ENCODE peak calls at places on chromosomes 3 and 15, in ten cellular contexts. One of them, this sample, is unnamed. For H3K9me3, the result is how much of the 10 kb centered on the place peaks cover.

GRCh38 chr15:83380682-83381081 is 66.5 kb upstream of the SH3GL3 start:
- DNase-seq in uterus: no peak
- DNase-seq in testis: peak
- DNase-seq in esophagus squamous epithelium: no peak
- DNase-seq in T-helper 17 cell: no peak
- DNase-seq in A549: peak
- DNase-seq in cardiac muscle cell: peak
- DNase-seq in heart left ventricle: peak
- DNase-seq in stomach: no peak
- DNase-seq in body of pancreas: peak
- DNase-seq in this sample: peak

GRCh38 chr3:39415983-39416382 is 9.5 kb downstream of the RPSA start:
- DNase-seq in heart left ventricle: no peak
- DNase-seq in esophagus squamous epithelium: no peak
- DNase-seq in stomach: no peak
- DNase-seq in body of pancreas: no peak
- DNase-seq in A549: no peak
- DNase-seq in testis: no peak
- DNase-seq in cardiac muscle cell: no peak
- DNase-seq in uterus: no peak
- DNase-seq in T-helper 17 cell: no peak
- DNase-seq in this sample: no peak

GRCh38 chr3:36494461-36495109 is 114.3 kb downstream of the STAC start:
- DNase-seq in A549: no peak
- DNase-seq in testis: no peak
- DNase-seq in T-helper 17 cell: no peak
- DNase-seq in uterus: no peak
- DNase-seq in stomach: no peak
- DNase-seq in cardiac muscle cell: no peak
- DNase-seq in body of pancreas: peak
- DNase-seq in heart left ventricle: no peak
- DNase-seq in esophagus squamous epithelium: no peak
- DNase-seq in this sample: no peak

GRCh38 chr3:48414376-48415250 is 15.3 kb downstream of the PLXNB1 start:
- DNase-seq in testis: no peak
- DNase-seq in stomach: no peak
- DNase-seq in T-helper 17 cell: no peak
- DNase-seq in body of pancreas: no peak
- DNase-seq in A549: no peak
- DNase-seq in heart left ventricle: peak
- DNase-seq in esophagus squamous epithelium: no peak
- DNase-seq in uterus: no peak
- DNase-seq in cardiac muscle cell: no peak
- DNase-seq in this sample: no peak

GRCh38 chr15:100687532-100688215 is 85.3 kb downstream of the ASB7 start:
- DNase-seq in body of pancreas: no peak
- DNase-seq in cardiac muscle cell: no peak
- DNase-seq in esophagus squamous epithelium: no peak
- DNase-seq in T-helper 17 cell: no peak
- DNase-seq in testis: no peak
- DNase-seq in A549: no peak
- DNase-seq in uterus: peak
- DNase-seq in stomach: no peak
- DNase-seq in heart left ventricle: no peak
- DNase-seq in this sample: no peak

GRCh38 chr3:63625161-63625560 is 27.3 kb upstream of the SNTN start:
- DNase-seq in cardiac muscle cell: peak
- DNase-seq in stomach: no peak
- DNase-seq in uterus: no peak
- DNase-seq in A549: no peak
- DNase-seq in esophagus squamous epithelium: no peak
- DNase-seq in body of pancreas: no peak
- DNase-seq in heart left ventricle: no peak
- DNase-seq in T-helper 17 cell: no peak
- DNase-seq in testis: no peak
- DNase-seq in this sample: no peak

GRCh38 chr15:63287109-63287508 is 9.7 kb downstream of the APH1B start:
- DNase-seq in stomach: no peak
- DNase-seq in T-helper 17 cell: no peak
- DNase-seq in esophagus squamous epithelium: no peak
- DNase-seq in cardiac muscle cell: no peak
- DNase-seq in body of pancreas: no peak
- DNase-seq in testis: no peak
- DNase-seq in heart left ventricle: no peak
- DNase-seq in A549: no peak
- DNase-seq in uterus: no peak
- DNase-seq in this sample: no peak

GRCh38 chr3:11136116-11136515 is 18.2 kb upstream of the HRH1 start:
- DNase-seq in T-helper 17 cell: no peak
- DNase-seq in body of pancreas: no peak
- DNase-seq in A549: no peak
- DNase-seq in cardiac muscle cell: no peak
- DNase-seq in esophagus squamous epithelium: no peak
- DNase-seq in testis: no peak
- DNase-seq in heart left ventricle: no peak
- DNase-seq in stomach: no peak
- DNase-seq in uterus: no peak
- DNase-seq in this sample: no peak

GRCh38 chr3:25664066-25664809 is 469 bp downstream of the TOP2B start:
- DNase-seq in stomach: peak
- DNase-seq in testis: peak
- DNase-seq in esophagus squamous epithelium: peak
- DNase-seq in A549: peak
- DNase-seq in uterus: peak
- DNase-seq in cardiac muscle cell: peak
- DNase-seq in heart left ventricle: peak
- DNase-seq in body of pancreas: peak
- DNase-seq in T-helper 17 cell: peak
- DNase-seq in this sample: peak

GRCh38 chr3:8931342-8931741 is 31.9 kb downstream of the RAD18 start:
- DNase-seq in cardiac muscle cell: no peak
- DNase-seq in uterus: no peak
- DNase-seq in testis: no peak
- DNase-seq in stomach: no peak
- DNase-seq in esophagus squamous epithelium: no peak
- DNase-seq in body of pancreas: no peak
- DNase-seq in T-helper 17 cell: no peak
- DNase-seq in heart left ventricle: no peak
- DNase-seq in A549: no peak
- DNase-seq in this sample: no peak

GRCh38 chr3:56763233-56763632 is 38.5 kb downstream of the ARHGEF3 start:
- DNase-seq in T-helper 17 cell: no peak
- DNase-seq in testis: no peak
- DNase-seq in heart left ventricle: no peak
- DNase-seq in esophagus squamous epithelium: no peak
- DNase-seq in body of pancreas: no peak
- DNase-seq in stomach: no peak
- DNase-seq in uterus: no peak
- DNase-seq in A549: no peak
- DNase-seq in cardiac muscle cell: no peak
- DNase-seq in this sample: no peak

GRCh38 chr15:101020945-101021344 is 101.8 kb downstream of the LRRK1 start:
- DNase-seq in T-helper 17 cell: no peak
- DNase-seq in esophagus squamous epithelium: no peak
- DNase-seq in cardiac muscle cell: no peak
- DNase-seq in testis: peak
- DNase-seq in stomach: peak
- DNase-seq in A549: no peak
- DNase-seq in uterus: peak
- DNase-seq in body of pancreas: no peak
- DNase-seq in heart left ventricle: peak
- DNase-seq in this sample: peak

GRCh38 chr3:77147836-77148578 is 108.1 kb downstream of the ROBO2 start:
- DNase-seq in T-helper 17 cell: no peak
- DNase-seq in esophagus squamous epithelium: no peak
- DNase-seq in body of pancreas: no peak
- DNase-seq in testis: no peak
- DNase-seq in stomach: no peak
- DNase-seq in heart left ventricle: no peak
- DNase-seq in cardiac muscle cell: no peak
- DNase-seq in A549: no peak
- DNase-seq in uterus: no peak
- DNase-seq in this sample: no peak

GRCh38 chr15:68658641-68659358 is 80.0 kb downstream of the CORO2B start:
- DNase-seq in esophagus squamous epithelium: no peak
- DNase-seq in stomach: no peak
- DNase-seq in testis: no peak
- DNase-seq in uterus: no peak
- DNase-seq in T-helper 17 cell: no peak
- DNase-seq in heart left ventricle: no peak
- DNase-seq in body of pancreas: no peak
- DNase-seq in A549: no peak
- DNase-seq in cardiac muscle cell: peak
- DNase-seq in this sample: no peak

GRCh38 chr3:161197855-161198836 is 23.0 kb upstream of the NMD3 start:
- DNase-seq in testis: no peak
- DNase-seq in A549: no peak
- DNase-seq in heart left ventricle: no peak
- DNase-seq in uterus: no peak
- DNase-seq in T-helper 17 cell: no peak
- DNase-seq in stomach: no peak
- DNase-seq in esophagus squamous epithelium: no peak
- DNase-seq in cardiac muscle cell: no peak
- DNase-seq in body of pancreas: no peak
- DNase-seq in this sample: no peak

GRCh38 chr3:114442251-114442650 is 148.4 kb downstream of the TIGIT start:
- DNase-seq in stomach: no peak
- DNase-seq in esophagus squamous epithelium: no peak
- DNase-seq in testis: no peak
- DNase-seq in T-helper 17 cell: no peak
- DNase-seq in cardiac muscle cell: no peak
- DNase-seq in A549: no peak
- DNase-seq in heart left ventricle: no peak
- DNase-seq in uterus: no peak
- DNase-seq in body of pancreas: no peak
- DNase-seq in this sample: peak

GRCh38 chr3:188349963-188350332 is 196.0 kb downstream of the LPP start:
- DNase-seq in A549: no peak
- DNase-seq in uterus: no peak
- DNase-seq in cardiac muscle cell: no peak
- DNase-seq in testis: no peak
- DNase-seq in T-helper 17 cell: no peak
- DNase-seq in heart left ventricle: no peak
- DNase-seq in body of pancreas: peak
- DNase-seq in stomach: no peak
- DNase-seq in esophagus squamous epithelium: no peak
- DNase-seq in this sample: no peak

GRCh38 chr3:115912372-115912771 is 289.1 kb downstream of the GAP43 start:
- DNase-seq in heart left ventricle: peak
- DNase-seq in A549: no peak
- DNase-seq in testis: peak
- DNase-seq in cardiac muscle cell: no peak
- DNase-seq in stomach: no peak
- DNase-seq in esophagus squamous epithelium: no peak
- DNase-seq in uterus: no peak
- DNase-seq in body of pancreas: peak
- DNase-seq in T-helper 17 cell: no peak
- DNase-seq in this sample: peak

GRCh38 chr15:34049096-34049495 is 10.1 kb upstream of the AVEN start:
- DNase-seq in body of pancreas: no peak
- DNase-seq in heart left ventricle: no peak
- DNase-seq in A549: no peak
- DNase-seq in T-helper 17 cell: no peak
- DNase-seq in cardiac muscle cell: no peak
- DNase-seq in testis: no peak
- DNase-seq in esophagus squamous epithelium: no peak
- DNase-seq in uterus: no peak
- DNase-seq in stomach: no peak
- DNase-seq in this sample: no peak
- H3K9me3 ChIP-seq in body of pancreas: under half
- H3K9me3 ChIP-seq in heart left ventricle: under half
- H3K9me3 ChIP-seq in A549: under half
- H3K9me3 ChIP-seq in T-helper 17 cell: under half
- H3K9me3 ChIP-seq in cardiac muscle cell: under half
- H3K9me3 ChIP-seq in testis: under half
- H3K9me3 ChIP-seq in esophagus squamous epithelium: under half
- H3K9me3 ChIP-seq in uterus: under half
- H3K9me3 ChIP-seq in stomach: under half
- H3K9me3 ChIP-seq in this sample: under half

DNA sequence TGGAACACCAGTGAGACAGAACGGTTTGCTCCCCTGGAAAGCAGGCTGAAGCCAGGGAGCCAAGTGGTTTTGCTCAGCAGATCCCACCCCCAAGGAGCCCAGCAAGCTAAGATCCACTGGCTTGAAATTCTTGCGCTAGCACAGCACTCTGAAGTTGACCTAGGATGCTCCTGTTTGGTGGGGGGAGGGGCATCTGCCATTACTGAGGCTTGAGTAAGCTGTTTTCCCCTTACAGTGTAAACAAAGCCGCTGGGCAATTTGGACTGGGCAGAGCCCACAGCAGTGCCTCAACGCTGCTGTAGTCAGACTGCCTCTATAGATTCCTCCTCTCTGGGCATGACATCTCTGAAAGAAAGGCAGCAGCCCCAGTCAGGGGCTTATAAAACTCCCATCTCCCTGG is 241.4 kb downstream of the GABRB3 start:
- DNase-seq in heart left ventricle: no peak
- DNase-seq in A549: no peak
- DNase-seq in body of pancreas: no peak
- DNase-seq in cardiac muscle cell: no peak
- DNase-seq in T-helper 17 cell: no peak
- DNase-seq in stomach: no peak
- DNase-seq in testis: no peak
- DNase-seq in esophagus squamous epithelium: no peak
- DNase-seq in uterus: no peak
- DNase-seq in this sample: no peak
- H3K9me3 ChIP-seq in heart left ventricle: under half
- H3K9me3 ChIP-seq in A549: under half
- H3K9me3 ChIP-seq in body of pancreas: under half
- H3K9me3 ChIP-seq in cardiac muscle cell: under half
- H3K9me3 ChIP-seq in T-helper 17 cell: under half
- H3K9me3 ChIP-seq in stomach: under half
- H3K9me3 ChIP-seq in testis: under half
- H3K9me3 ChIP-seq in esophagus squamous epithelium: under half
- H3K9me3 ChIP-seq in uterus: under half
- H3K9me3 ChIP-seq in this sample: under half

DNA sequence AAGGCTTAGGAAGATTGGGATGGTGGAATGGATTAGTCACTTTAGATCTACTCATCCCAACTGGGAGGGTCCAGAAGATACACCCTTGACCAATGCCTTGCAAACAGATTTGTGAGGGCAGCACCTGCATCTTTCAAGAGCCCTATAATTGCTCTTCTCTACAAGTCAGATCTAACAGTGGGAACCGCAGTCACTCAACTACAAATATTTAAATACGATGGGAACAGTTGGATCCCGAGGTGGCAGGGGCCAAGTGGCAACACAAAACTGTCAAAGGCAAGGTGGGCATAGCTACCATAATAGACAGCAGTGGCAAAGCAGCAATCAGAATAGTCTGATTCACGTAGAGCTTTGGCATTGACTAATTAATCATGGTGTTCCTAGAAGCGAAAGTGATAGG is 152.0 kb downstream of the TBC1D5 start:
- DNase-seq in cardiac muscle cell: no peak
- DNase-seq in stomach: no peak
- DNase-seq in body of pancreas: no peak
- DNase-seq in heart left ventricle: no peak
- DNase-seq in testis: no peak
- DNase-seq in T-helper 17 cell: no peak
- DNase-seq in uterus: no peak
- DNase-seq in A549: no peak
- DNase-seq in esophagus squamous epithelium: no peak
- DNase-seq in this sample: no peak
- H3K9me3 ChIP-seq in cardiac muscle cell: under half
- H3K9me3 ChIP-seq in stomach: under half
- H3K9me3 ChIP-seq in body of pancreas: under half
- H3K9me3 ChIP-seq in heart left ventricle: under half
- H3K9me3 ChIP-seq in testis: under half
- H3K9me3 ChIP-seq in T-helper 17 cell: under half
- H3K9me3 ChIP-seq in uterus: under half
- H3K9me3 ChIP-seq in A549: under half
- H3K9me3 ChIP-seq in esophagus squamous epithelium: under half
- H3K9me3 ChIP-seq in this sample: under half

GRCh38 chr3:111603679-111604643 is 8.8 kb upstream of the ZBED2 start:
- DNase-seq in body of pancreas: no peak
- DNase-seq in uterus: no peak
- DNase-seq in esophagus squamous epithelium: no peak
- DNase-seq in A549: no peak
- DNase-seq in testis: no peak
- DNase-seq in heart left ventricle: no peak
- DNase-seq in T-helper 17 cell: no peak
- DNase-seq in stomach: no peak
- DNase-seq in cardiac muscle cell: no peak
- DNase-seq in this sample: no peak
- H3K9me3 ChIP-seq in body of pancreas: under half
- H3K9me3 ChIP-seq in uterus: under half
- H3K9me3 ChIP-seq in esophagus squamous epithelium: under half
- H3K9me3 ChIP-seq in A549: under half
- H3K9me3 ChIP-seq in testis: under half
- H3K9me3 ChIP-seq in heart left ventricle: under half
- H3K9me3 ChIP-seq in T-helper 17 cell: under half
- H3K9me3 ChIP-seq in stomach: under half
- H3K9me3 ChIP-seq in cardiac muscle cell: under half
- H3K9me3 ChIP-seq in this sample: under half

This sample was measured in adrenal gland.